ENCODE peak calls at places on chromosomes 13 and 19, in four cellular contexts. G is mucosa of descending colon, X is adrenal gland, B is neural progenitor cell. L is an unnamed sample.
A peak's percentile ranks its signal among the peaks of the same experiment; 100 is the strongest.

GRCh38 chr13:20232556-20233277 is 598 bp upstream of the GJB6 start:
- DNase-seq in G (no peak), X (no peak), B (no peak), L (no peak)

GRCh38 chr19:3178973-3179738 is 587 bp downstream of the S1PR4 start:
- DNase-seq in G (no peak), B (no peak), X (no peak), L (no peak)

GRCh38 chr13:110520431-110521295 is 40.9 kb downstream of the RAB20 start:
- DNase-seq in X (peak; percentile 96), B (no peak), G (peak; percentile 84), L (peak; percentile 89)

GRCh38 chr13:30757026-30757425 is 21.7 kb downstream of the ALOX5AP start:
- DNase-seq in B (no peak), X (no peak), G (no peak), L (no peak)

GRCh38 chr19:29715695-29716581 is 877 bp upstream of the C19orf12 start:
- DNase-seq in B (no peak), X (peak; percentile 53), G (no peak), L (no peak)

GRCh38 chr19:44943801-44944249 is 1.8 kb downstream of the APOC4 start:
- DNase-seq in B (no peak), G (peak; percentile 72), X (peak; percentile 63), L (peak; percentile 51)

GRCh38 chr13:20512042-20512683 is 13.5 kb downstream of the CRYL1 start:
- DNase-seq in B (peak; percentile 43), X (no peak), G (no peak), L (no peak)

GRCh38 chr13:23025848-23026608 is 154.8 kb upstream of the SGCG start:
- DNase-seq in G (no peak), B (no peak), X (no peak), L (no peak)

GRCh38 chr13:41132512-41133152 is at the start of gene KBTBD6:
- DNase-seq in X (peak; percentile 98), G (peak; percentile 96), B (peak; percentile 99), L (peak; percentile 98)

GRCh38 chr19:4803736-4804695 is 12.5 kb downstream of the FEM1A start:
- DNase-seq in G (peak; percentile 57), B (peak; percentile 93), X (peak; percentile 69), L (peak; percentile 60)

GRCh38 chr19:46748325-46749109 is 2.3 kb upstream of the STRN4 start:
- DNase-seq in B (peak; percentile 87), X (peak; percentile 81), G (no peak), L (peak; percentile 88)

GRCh38 chr19:40592170-40592569 is 9.0 kb upstream of the LTBP4 start:
- DNase-seq in X (no peak), B (peak; percentile 44), G (no peak), L (no peak)

GRCh38 chr19:49422407-49423277 is 599 bp downstream of the PTH2 start:
- DNase-seq in G (no peak), X (no peak), B (peak; percentile 92), L (peak; percentile 62)

GRCh38 chr13:30308548-30308947 is 1.2 kb upstream of the KATNAL1 start:
- DNase-seq in B (no peak), X (no peak), G (no peak), L (no peak)

GRCh38 chr13:33676045-33676699 is 141.8 kb upstream of the RFC3 start:
- DNase-seq in B (no peak), X (peak; percentile 33), G (no peak), L (no peak)

GRCh38 chr13:86425127-86425526 is 625.9 kb upstream of the SLITRK6 start:
- DNase-seq in X (no peak), B (peak; percentile 2), G (no peak), L (no peak)

GRCh38 chr13:26589754-26590153 is 32.3 kb downstream of the WASF3 start:
- DNase-seq in X (peak; percentile 42), B (no peak), G (no peak), L (no peak)

GRCh38 chr13:78816154-78816553 is 157.2 kb upstream of the OBI1 start:
- DNase-seq in G (no peak), B (no peak), X (no peak), L (no peak)

GRCh38 chr13:98033277-98034247 is 80.1 kb downstream of the IPO5 start:
- DNase-seq in X (peak; percentile 48), G (no peak), B (peak; percentile 42), L (peak; percentile 52)

GRCh38 chr13:50720856-50721663 is 122.4 kb downstream of the DLEU7 start:
- DNase-seq in G (no peak), B (no peak), X (no peak), L (no peak)

GRCh38 chr19:10193666-10194499 is 870 bp downstream of the DNMT1 start:
- DNase-seq in G (no peak), B (no peak), X (no peak), L (peak; percentile 17)

GRCh38 chr13:28442872-28443271 is 52.1 kb downstream of the FLT1 start:
- DNase-seq in G (no peak), X (peak; percentile 44), B (no peak), L (no peak)

GRCh38 chr19:49315111-49315510 is 9.9 kb downstream of the SLC6A16 start:
- DNase-seq in B (peak; percentile 44), X (no peak), G (no peak), L (no peak)

GRCh38 chr13:25771208-25771607 is 280.6 kb downstream of the SHISA2 start:
- DNase-seq in G (no peak), B (no peak), X (no peak), L (no peak)

GRCh38 chr19:30324982-30325381 is 47.2 kb upstream of the ZNF536 start:
- DNase-seq in B (no peak), G (no peak), X (no peak), L (no peak)

DNA sequence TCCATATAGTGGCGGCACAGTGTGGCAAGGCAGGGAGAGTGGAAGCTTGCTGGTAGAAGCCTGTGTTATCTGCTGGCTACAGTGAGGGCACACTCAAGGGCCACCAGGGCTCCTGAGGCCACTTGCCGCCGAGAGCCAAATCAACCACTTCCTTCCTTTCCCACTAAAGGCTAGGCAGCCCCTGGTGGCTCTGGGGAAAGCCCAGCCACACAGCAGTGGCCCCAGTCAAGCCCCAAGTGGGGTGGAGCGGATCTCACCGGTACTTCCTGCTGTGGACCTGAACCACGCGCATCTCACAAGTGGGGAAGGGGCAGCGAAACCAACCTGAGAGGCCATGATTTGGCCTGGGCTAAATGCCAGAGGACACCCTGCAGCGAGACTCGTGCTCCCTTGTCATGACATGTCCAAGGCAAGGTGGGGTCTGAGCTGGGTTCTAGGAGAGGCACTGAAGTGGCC is 21.9 kb upstream of the SLC35E1 start:
- DNase-seq in X (no peak), B (no peak), G (peak; percentile 68), L (no peak)
- H3K4me1 ChIP-seq in X (peaks cover 17% of the 10 kb centered on the region), B (no peaks in the 10 kb centered on the region), G (peaks cover 21% of the 10 kb centered on the region), L (peaks cover 41% of the 10 kb centered on the region)

GRCh38 chr13:91534996-91535395 is 136.6 kb downstream of the GPC5 start:
- DNase-seq in B (no peak), G (no peak), X (no peak), L (no peak)

GRCh38 chr13:91539458-91540156 is 141.2 kb downstream of the GPC5 start:
- DNase-seq in B (no peak), X (no peak), G (no peak), L (no peak)

GRCh38 chr13:91544723-91545122 is 146.3 kb downstream of the GPC5 start:
- DNase-seq in X (no peak), B (peak; percentile 53), G (no peak), L (no peak)

GRCh38 chr13:91537376-91537775 is 139.0 kb downstream of the GPC5 start:
- DNase-seq in X (no peak), G (no peak), B (no peak), L (no peak)

DNA sequence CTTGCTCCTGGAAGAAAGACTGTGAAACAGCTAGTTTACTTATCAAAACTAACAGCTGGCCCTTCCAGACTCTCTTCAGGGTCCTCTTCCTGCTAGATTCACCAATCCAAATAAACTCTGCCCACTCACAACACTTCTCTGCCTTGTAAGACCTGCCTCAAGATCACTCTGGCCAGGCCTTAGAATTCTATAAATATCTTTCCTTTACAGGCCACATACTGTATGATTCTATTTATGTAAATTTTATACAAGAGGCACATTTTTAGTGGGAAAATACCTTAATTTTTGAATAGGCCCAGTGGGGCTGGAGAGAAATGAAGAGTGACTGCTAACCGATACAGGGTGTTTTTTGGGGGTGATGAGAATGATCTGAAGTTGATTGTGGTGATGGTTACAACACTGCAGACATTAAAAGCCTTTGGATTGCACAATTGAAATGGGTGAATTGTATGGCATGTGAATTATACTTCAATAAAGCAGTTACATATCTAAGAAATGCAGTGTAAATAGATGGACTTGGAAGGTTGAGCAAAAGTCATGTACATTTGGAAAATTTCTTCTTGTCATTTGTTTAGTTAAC is 141.8 kb downstream of the GPC5 start:
- DNase-seq in B (no peak), X (no peak), G (no peak), L (no peak)
- H3K4me1 ChIP-seq in B (no peaks in the 10 kb centered on the region), X (no peaks in the 10 kb centered on the region), G (peaks cover 9% of the 10 kb centered on the region), L (no peaks in the 10 kb centered on the region)

GRCh38 chr19:35006999-35007365 is 6.9 kb downstream of the GRAMD1A start:
- DNase-seq in B (no peak), X (peak; percentile 27), G (no peak), L (no peak)

GRCh38 chr19:35004517-35005255 is 4.6 kb downstream of the GRAMD1A start:
- DNase-seq in G (no peak), X (no peak), B (no peak), L (no peak)

GRCh38 chr19:35005256-35005977 is 5.3 kb downstream of the GRAMD1A start:
- DNase-seq in G (no peak), X (peak; percentile 30), B (no peak), L (no peak)

GRCh38 chr19:35008891-35009341 is 8.8 kb downstream of the GRAMD1A start:
- DNase-seq in B (no peak), G (no peak), X (no peak), L (no peak)

DNA sequence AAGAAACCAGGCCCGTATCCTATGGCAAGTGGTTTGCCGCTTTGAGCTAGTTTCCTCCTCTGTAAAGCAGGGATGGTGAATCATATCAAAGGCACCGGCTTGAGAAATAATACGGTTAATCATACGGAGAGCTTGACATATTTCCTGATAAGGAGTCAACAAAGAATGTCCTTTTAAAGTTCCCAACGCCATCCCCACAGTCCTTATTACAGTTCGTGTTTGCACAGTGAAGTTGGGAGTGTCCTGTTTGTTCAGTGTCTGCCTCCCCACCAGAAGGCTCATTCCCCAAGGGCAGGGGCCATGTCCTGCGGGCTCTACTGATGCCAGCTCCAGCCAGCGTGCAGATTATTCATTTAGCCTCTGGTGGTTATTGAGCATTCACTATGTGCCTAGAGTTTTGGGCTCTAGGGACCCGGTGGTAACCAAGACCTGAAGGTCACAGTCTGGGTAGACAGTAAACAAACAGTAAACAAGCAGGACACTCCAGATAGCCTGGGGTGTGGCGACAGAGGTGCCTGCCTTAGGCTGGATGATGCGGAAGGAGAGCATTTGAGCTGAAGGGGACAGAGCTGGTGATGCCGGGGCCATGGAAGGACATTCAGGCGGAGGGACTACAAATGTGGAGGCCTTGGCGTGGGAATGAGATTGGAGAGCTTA is 6.3 kb downstream of the GRAMD1A start:
- DNase-seq in B (no peak), X (peak; percentile 83), G (peak; percentile 71), L (no peak)
- H3K4me1 ChIP-seq in B (peaks cover 6% of the 10 kb centered on the region), X (peaks cover 55% of the 10 kb centered on the region), G (peaks cover 53% of the 10 kb centered on the region), L (peaks cover 23% of the 10 kb centered on the region)

DNA sequence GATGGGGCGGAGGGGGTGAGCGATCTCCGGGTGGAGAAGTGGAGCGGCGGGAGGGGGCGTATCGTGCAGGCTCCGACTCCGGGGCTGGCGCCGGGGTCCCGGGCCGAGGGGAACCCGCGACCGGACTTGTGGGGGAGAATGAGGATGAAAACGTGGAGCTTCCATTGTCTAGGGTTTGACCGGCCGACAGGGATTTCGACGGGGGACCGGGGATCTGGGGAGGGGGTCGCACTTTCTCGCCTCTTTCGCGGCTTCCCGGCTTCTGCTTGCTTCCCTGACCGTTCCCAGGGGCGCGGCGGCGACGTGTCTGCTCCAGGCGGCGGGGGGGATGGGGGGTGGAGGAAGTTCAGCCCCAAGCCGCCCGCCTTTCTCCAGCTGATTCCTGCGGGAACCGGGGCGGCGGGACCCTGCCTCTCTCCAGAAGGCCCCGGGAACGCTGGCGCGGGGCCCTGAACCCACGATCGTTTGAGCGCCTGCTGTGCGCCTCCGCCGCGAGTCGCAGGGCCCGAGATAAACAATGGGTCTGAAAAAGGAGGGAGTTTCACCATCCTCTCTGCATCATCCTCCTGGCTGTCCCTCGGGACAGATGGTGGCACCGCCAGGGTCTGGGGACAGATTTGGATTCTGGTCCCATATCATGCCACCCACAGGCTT is 790 bp downstream of the TPM4 start:
- DNase-seq in G (peak; percentile 82), X (no peak), B (peak; percentile 73), L (peak; percentile 62)
- H3K4me1 ChIP-seq in G (peaks cover 32% of the 10 kb centered on the region), X (peaks cover 24% of the 10 kb centered on the region), B (peaks cover 30% of the 10 kb centered on the region), L (peaks cover 35% of the 10 kb centered on the region)

L was measured in testis.